ENCODE peak calls at places on chromosomes 13 and 19, in nine cellular contexts. J is ovary; E is psoas muscle; I is AG09319; N is ELR; G is fibroblast of mammary gland; K is GM04504; C is mammary epithelial cell; P is effector memory CD8-positive, alpha-beta T cell. B is an unnamed sample.
A peak's percentile ranks its signal among the peaks of the same experiment; 100 is the strongest.

GRCh38 chr19:29495091-29495490 is 30.7 kb upstream of the VSTM2B start:
- DNase-seq in K (no peak), J (no peak), P (no peak), I (no peak), N (no peak), C (no peak), G (no peak), E (no peak), B (no peak)

GRCh38 chr13:44759723-44760360 is 183.7 kb upstream of the TSC22D1 start:
- DNase-seq in I (no peak), C (peak; percentile 61), G (no peak), K (no peak), J (no peak), N (no peak), P (no peak), E (peak; percentile 70), B (no peak)

GRCh38 chr13:112719016-112719415 is 29.2 kb downstream of the ATP11A start:
- DNase-seq in J (no peak), P (no peak), I (no peak), K (no peak), E (peak; percentile 27), G (no peak), C (no peak), N (no peak), B (no peak)

GRCh38 chr19:7545295-7545694 is 9.8 kb downstream of the PNPLA6 start:
- DNase-seq in K (no peak), I (no peak), C (no peak), J (no peak), E (no peak), N (no peak), P (no peak), G (no peak), B (no peak)

GRCh38 chr19:8576273-8576993 is 809 bp downstream of the MYO1F start:
- DNase-seq in G (no peak), N (no peak), E (no peak), I (no peak), J (no peak), K (no peak), C (no peak), P (no peak), B (no peak)

GRCh38 chr13:111177081-111177711 is 62.1 kb downstream of the ARHGEF7 start:
- DNase-seq in E (peak; percentile 65), P (peak; percentile 30), K (no peak), G (peak; percentile 28), C (peak; percentile 72), I (no peak), N (no peak), J (no peak), B (peak; percentile 66)

GRCh38 chr19:57096640-57097361 is 23.0 kb upstream of the USP29 start:
- DNase-seq in J (no peak), C (no peak), G (no peak), P (no peak), N (no peak), K (no peak), I (no peak), E (no peak), B (no peak)

GRCh38 chr19:2770055-2771013 is 12.7 kb downstream of the SGTA start:
- DNase-seq in E (peak; percentile 63), I (no peak), P (no peak), K (no peak), C (no peak), N (no peak), J (peak; percentile 70), G (peak; percentile 62), B (peak; percentile 64)

GRCh38 chr13:68380041-68380973 is 1150.2 kb upstream of the PCDH9 start:
- DNase-seq in K (no peak), I (no peak), E (no peak), G (no peak), P (no peak), N (no peak), C (no peak), J (no peak), B (no peak)

GRCh38 chr13:113324336-113324882 is 27.4 kb downstream of the LAMP1 start:
- DNase-seq in C (no peak), J (no peak), N (no peak), K (no peak), I (no peak), G (no peak), P (no peak), E (peak; percentile 36), B (no peak)

GRCh38 chr13:26600345-26600761 is 42.9 kb downstream of the WASF3 start:
- DNase-seq in G (peak; percentile 81), E (no peak), N (peak; percentile 10), I (no peak), P (no peak), K (no peak), C (no peak), J (no peak), B (no peak)

GRCh38 chr19:12034610-12035009 is 869 bp downstream of the ZNF433 start:
- DNase-seq in J (no peak), G (no peak), N (peak; percentile 17), C (no peak), K (no peak), P (no peak), I (no peak), E (no peak), B (no peak)

GRCh38 chr13:69935043-69935442 is 172.6 kb upstream of the ATXN8OS start:
- DNase-seq in E (no peak), G (no peak), P (no peak), C (peak; percentile 1), I (no peak), K (no peak), N (peak; percentile 31), J (no peak), B (no peak)

GRCh38 chr13:35927554-35927953 is 203.6 kb downstream of the DCLK1 start:
- DNase-seq in I (no peak), G (peak; percentile 97), K (peak; percentile 76), N (peak; percentile 86), J (no peak), P (no peak), C (peak; percentile 52), E (no peak), B (peak; percentile 24)

GRCh38 chr13:45422731-45423130 is 4.6 kb upstream of the SLC25A30 start:
- DNase-seq in P (no peak), G (no peak), C (no peak), K (no peak), E (no peak), I (no peak), J (no peak), N (no peak), B (no peak)

GRCh38 chr19:40831502-40832430 is 18.5 kb downstream of the CYP2A6 start:
- DNase-seq in P (no peak), K (peak; percentile 98), J (no peak), C (peak; percentile 81), N (peak; percentile 80), G (peak; percentile 99), E (no peak), I (peak; percentile 96), B (no peak)

GRCh38 chr19:17117250-17117789 is 41.7 kb downstream of the MYO9B start:
- DNase-seq in G (no peak), K (no peak), J (no peak), P (no peak), C (no peak), N (no peak), E (no peak), I (no peak), B (no peak)

GRCh38 chr13:42617262-42617661 is 43.3 kb downstream of the TNFSF11 start:
- DNase-seq in G (no peak), E (no peak), N (no peak), P (no peak), I (no peak), C (no peak), K (no peak), J (no peak), B (no peak)

GRCh38 chr13:22107549-22107948 is 436.7 kb downstream of the FGF9 start:
- DNase-seq in K (no peak), N (no peak), E (no peak), G (no peak), P (no peak), J (no peak), I (no peak), C (no peak), B (no peak)

GRCh38 chr19:38401148-38401547 is 1.7 kb upstream of the FAM98C start:
- DNase-seq in E (no peak), C (peak; percentile 48), P (no peak), G (peak; percentile 34), N (peak; percentile 57), I (no peak), J (no peak), K (no peak), B (no peak)

GRCh38 chr19:35090160-35090794 is 25.3 kb upstream of the FXYD3 start:
- DNase-seq in K (peak; percentile 27), J (peak; percentile 40), I (no peak), C (peak; percentile 46), E (no peak), P (peak; percentile 37), G (peak; percentile 60), N (peak; percentile 72), B (peak; percentile 51)

GRCh38 chr19:6774821-6775707 is 2.6 kb downstream of the VAV1 start:
- DNase-seq in K (no peak), I (no peak), G (no peak), J (no peak), E (no peak), P (no peak), N (no peak), C (no peak), B (no peak)

GRCh38 chr19:55638864-55639359 is 1.9 kb upstream of the ZNF580 start:
- DNase-seq in I (no peak), N (peak; percentile 61), J (no peak), P (peak; percentile 62), C (no peak), G (peak; percentile 57), K (no peak), E (peak; percentile 70), B (no peak)

GRCh38 chr19:16957151-16957662 is 68.4 kb downstream of the F2RL3 start:
- DNase-seq in C (peak; percentile 5), N (no peak), I (peak; percentile 4), E (no peak), P (no peak), G (peak; percentile 73), J (no peak), K (no peak), B (no peak)

GRCh38 chr19:19426216-19426615 is 20.7 kb downstream of the GATAD2A start:
- DNase-seq in C (no peak), P (no peak), I (no peak), N (no peak), K (no peak), E (no peak), G (no peak), J (no peak), B (no peak)

GRCh38 chr13:33349314-33349995 is 63.9 kb upstream of the STARD13 start:
- DNase-seq in P (no peak), N (peak; percentile 23), I (no peak), C (no peak), E (peak; percentile 49), G (peak; percentile 27), J (peak; percentile 10), K (no peak), B (peak; percentile 34)

GRCh38 chr19:47819841-47820244 is 1.9 kb upstream of the CRX start:
- DNase-seq in I (no peak), E (no peak), K (no peak), P (no peak), N (no peak), G (no peak), C (no peak), J (no peak), B (no peak)

GRCh38 chr13:46721054-46721453 is 75.9 kb downstream of the ESD start:
- DNase-seq in C (peak; percentile 11), E (no peak), P (peak; percentile 33), K (no peak), N (peak; percentile 67), I (peak; percentile 12), J (peak; percentile 18), G (peak; percentile 57), B (peak; percentile 54)

B was measured in left cardiac atrium.